ENCODE peak calls at places on chromosomes 13 and 19, in nine cellular contexts. G is transverse colon; B is MCF 10A; S is ACHN; M is head of caudate nucleus; U is EH; A is naive thymus-derived CD8-positive, alpha-beta T cell; T is putamen; V is NCI-H1417. K is an unnamed sample.

GRCh38 chr13:110316196-110316595 is 9.1 kb downstream of the COL4A2 start:
- DNase-seq in S (no peak), A (no peak), T (no peak), B (no peak), U (no peak), V (no peak), G (no peak), M (no peak), K (no peak)

GRCh38 chr19:55683449-55684261 is 8.6 kb downstream of the EPN1 start:
- DNase-seq in V (no peak), M (no peak), B (no peak), G (peak), A (no peak), U (no peak), T (no peak), S (no peak), K (peak)

GRCh38 chr13:35764359-35765015 is 288.0 kb upstream of the MAB21L1 start:
- DNase-seq in U (peak), T (no peak), V (no peak), G (no peak), M (no peak), A (no peak), B (no peak), S (no peak), K (no peak)

GRCh38 chr13:45678282-45678681 is 23.8 kb upstream of the CBY2 start:
- DNase-seq in T (no peak), V (peak), A (no peak), B (no peak), U (no peak), G (no peak), S (no peak), M (no peak), K (no peak)

GRCh38 chr19:7242601-7243258 is 51.5 kb downstream of the INSR start:
- DNase-seq in V (no peak), S (no peak), G (no peak), M (no peak), B (peak), U (peak), A (no peak), T (no peak), K (no peak)

GRCh38 chr13:55001881-55002280 is 1973.3 kb downstream of the OLFM4 start:
- DNase-seq in U (no peak), G (no peak), B (no peak), S (no peak), A (no peak), V (no peak), T (no peak), M (no peak), K (no peak)

GRCh38 chr13:99984463-99985242 is 3.1 kb downstream of the ZIC2 start:
- DNase-seq in A (no peak), V (peak), M (no peak), B (no peak), S (no peak), G (no peak), U (no peak), T (no peak), K (no peak)

GRCh38 chr13:96769874-96770273 is 224.4 kb downstream of the OXGR1 start:
- DNase-seq in M (no peak), A (no peak), U (no peak), G (no peak), V (peak), T (no peak), B (no peak), S (no peak), K (no peak)

GRCh38 chr19:47255947-47256687 is at the start of gene CCDC9:
- DNase-seq in B (peak), U (peak), M (peak), S (peak), G (peak), T (peak), V (peak), A (no peak), K (peak)

GRCh38 chr19:10092648-10093294 is 6.7 kb downstream of the SHFL start:
- DNase-seq in S (no peak), B (no peak), G (no peak), U (no peak), M (no peak), A (no peak), V (no peak), T (no peak), K (no peak)

GRCh38 chr19:35098413-35099049 is 17.1 kb upstream of the FXYD3 start:
- DNase-seq in S (no peak), B (no peak), A (no peak), V (no peak), U (no peak), T (no peak), G (no peak), M (no peak), K (no peak)

GRCh38 chr19:43636121-43636683 is 3.4 kb downstream of the CADM4 start:
- DNase-seq in A (no peak), B (no peak), G (no peak), T (peak), S (no peak), V (no peak), M (peak), U (peak), K (no peak)

GRCh38 chr13:94329754-94330551 is 149.5 kb downstream of the DCT start:
- DNase-seq in S (peak), A (no peak), G (no peak), U (peak), T (no peak), B (peak), V (no peak), M (no peak), K (no peak)

GRCh38 chr19:54653181-54653809 is 9.5 kb upstream of the LILRB4 start:
- DNase-seq in S (peak), T (no peak), B (peak), A (no peak), U (peak), V (peak), G (no peak), M (no peak), K (peak)

GRCh38 chr19:32227561-32228165 is 117.7 kb upstream of the ZNF507 start:
- DNase-seq in G (no peak), T (no peak), V (no peak), A (no peak), U (no peak), B (no peak), M (no peak), S (no peak), K (no peak)

GRCh38 chr13:109945206-109945960 is 159.0 kb upstream of the IRS2 start:
- DNase-seq in V (no peak), B (peak), G (no peak), T (no peak), A (no peak), S (no peak), M (no peak), U (peak), K (no peak)

GRCh38 chr19:4449022-4449825 is 8.4 kb downstream of the UBXN6 start:
- DNase-seq in T (peak), M (peak), G (no peak), A (no peak), U (no peak), V (no peak), B (no peak), S (no peak), K (no peak)

GRCh38 chr19:15115080-15115479 is 7.9 kb downstream of the SYDE1 start:
- DNase-seq in S (no peak), G (peak), M (no peak), B (no peak), T (no peak), A (no peak), U (peak), V (no peak), K (no peak)

GRCh38 chr13:31909889-31910551 is 121.6 kb upstream of the FRY start:
- DNase-seq in V (peak), B (peak), G (peak), T (peak), U (peak), S (peak), A (no peak), M (peak), K (peak)

GRCh38 chr13:106242554-106242953 is 292.9 kb downstream of the EFNB2 start:
- DNase-seq in A (no peak), S (no peak), U (no peak), G (no peak), M (no peak), T (no peak), V (no peak), B (no peak), K (no peak)

GRCh38 chr13:113559901-113560644 is 24.5 kb upstream of the TFDP1 start:
- DNase-seq in M (peak), U (no peak), G (no peak), T (no peak), V (no peak), B (no peak), A (no peak), S (no peak), K (no peak)

GRCh38 chr19:34254552-34255432 is at the start of gene GARRE1:
- DNase-seq in M (no peak), B (no peak), U (peak), A (no peak), G (peak), T (no peak), S (peak), V (peak), K (peak)

GRCh38 chr13:27973291-27973690 is 4.2 kb upstream of the CDX2 start:
- DNase-seq in V (no peak), S (no peak), G (peak), U (no peak), B (no peak), T (no peak), M (no peak), A (no peak), K (no peak)

GRCh38 chr13:103030776-103031175 is 35.4 kb downstream of the SLC10A2 start:
- DNase-seq in B (no peak), V (no peak), A (no peak), T (no peak), G (no peak), S (no peak), M (no peak), U (no peak), K (no peak)

GRCh38 chr13:113816925-113817859 is 46.7 kb downstream of the GAS6 start:
- DNase-seq in S (peak), U (peak), A (peak), M (peak), B (peak), T (no peak), V (peak), G (peak), K (peak)

GRCh38 chr13:26759907-26760834 is at the start of gene GPR12:
- DNase-seq in A (no peak), M (no peak), B (no peak), U (no peak), T (peak), S (no peak), V (peak), G (no peak), K (no peak)